ENCODE peak calls at places on chromosomes 12 and 14, in eight cellular contexts. One of them, this sample, is unnamed.

GRCh38 chr14:64464695-64465094 is 604 bp upstream of the AKAP5 start:
- DNase-seq in NCI-H524: no peak
- DNase-seq in HL-60: no peak
- DNase-seq in HFFc6: no peak
- DNase-seq in AG09309: no peak
- DNase-seq in MCF 10A: peak; percentile 3
- DNase-seq in activated T-cell treated with anti-CD3 and anti-CD28 coated beads for 1 hour: no peak
- DNase-seq in stimulated activated CD4-positive, alpha-beta T cell treated with anti-CD3 and anti-CD28 coated beads, Interleukin-1b, Interleukin-23, amount 100 ng/mL, for 1 hour: no peak
- DNase-seq in this sample: no peak

GRCh38 chr12:47785036-47785886 is 12.2 kb downstream of the SLC48A1 start:
- DNase-seq in NCI-H524: no peak
- DNase-seq in HL-60: no peak
- DNase-seq in HFFc6: no peak
- DNase-seq in AG09309: no peak
- DNase-seq in MCF 10A: no peak
- DNase-seq in activated T-cell treated with anti-CD3 and anti-CD28 coated beads for 1 hour: no peak
- DNase-seq in stimulated activated CD4-positive, alpha-beta T cell treated with anti-CD3 and anti-CD28 coated beads, Interleukin-1b, Interleukin-23, amount 100 ng/mL, for 1 hour: no peak
- DNase-seq in this sample: no peak

GRCh38 chr14:50763386-50764007 is 67.5 kb downstream of the NIN start:
- DNase-seq in NCI-H524: no peak
- DNase-seq in HL-60: no peak
- DNase-seq in HFFc6: peak; percentile 92
- DNase-seq in AG09309: peak; percentile 98
- DNase-seq in MCF 10A: peak; percentile 72
- DNase-seq in activated T-cell treated with anti-CD3 and anti-CD28 coated beads for 1 hour: no peak
- DNase-seq in stimulated activated CD4-positive, alpha-beta T cell treated with anti-CD3 and anti-CD28 coated beads, Interleukin-1b, Interleukin-23, amount 100 ng/mL, for 1 hour: no peak
- DNase-seq in this sample: no peak

GRCh38 chr14:61342486-61342885 is 21.1 kb downstream of the PRKCH start:
- DNase-seq in NCI-H524: no peak
- DNase-seq in HL-60: no peak
- DNase-seq in HFFc6: no peak
- DNase-seq in AG09309: no peak
- DNase-seq in MCF 10A: no peak
- DNase-seq in activated T-cell treated with anti-CD3 and anti-CD28 coated beads for 1 hour: peak; percentile 65
- DNase-seq in stimulated activated CD4-positive, alpha-beta T cell treated with anti-CD3 and anti-CD28 coated beads, Interleukin-1b, Interleukin-23, amount 100 ng/mL, for 1 hour: peak; percentile 65
- DNase-seq in this sample: no peak

GRCh38 chr12:124861492-124861891 is 2.2 kb downstream of the SCARB1 start:
- DNase-seq in NCI-H524: no peak
- DNase-seq in HL-60: no peak
- DNase-seq in HFFc6: no peak
- DNase-seq in AG09309: no peak
- DNase-seq in MCF 10A: peak; percentile 90
- DNase-seq in activated T-cell treated with anti-CD3 and anti-CD28 coated beads for 1 hour: no peak
- DNase-seq in stimulated activated CD4-positive, alpha-beta T cell treated with anti-CD3 and anti-CD28 coated beads, Interleukin-1b, Interleukin-23, amount 100 ng/mL, for 1 hour: no peak
- DNase-seq in this sample: no peak

GRCh38 chr14:102223682-102224081 is 81.3 kb downstream of the MOK start:
- DNase-seq in NCI-H524: no peak
- DNase-seq in HL-60: no peak
- DNase-seq in HFFc6: no peak
- DNase-seq in AG09309: no peak
- DNase-seq in MCF 10A: no peak
- DNase-seq in activated T-cell treated with anti-CD3 and anti-CD28 coated beads for 1 hour: no peak
- DNase-seq in stimulated activated CD4-positive, alpha-beta T cell treated with anti-CD3 and anti-CD28 coated beads, Interleukin-1b, Interleukin-23, amount 100 ng/mL, for 1 hour: no peak
- DNase-seq in this sample: no peak

GRCh38 chr12:50558970-50559369 is 54.2 kb downstream of the DIP2B start:
- DNase-seq in NCI-H524: no peak
- DNase-seq in HL-60: no peak
- DNase-seq in HFFc6: no peak
- DNase-seq in AG09309: no peak
- DNase-seq in MCF 10A: no peak
- DNase-seq in activated T-cell treated with anti-CD3 and anti-CD28 coated beads for 1 hour: no peak
- DNase-seq in stimulated activated CD4-positive, alpha-beta T cell treated with anti-CD3 and anti-CD28 coated beads, Interleukin-1b, Interleukin-23, amount 100 ng/mL, for 1 hour: no peak
- DNase-seq in this sample: no peak

GRCh38 chr12:75479963-75480461 is 543 bp upstream of the GLIPR1 start:
- DNase-seq in NCI-H524: no peak
- DNase-seq in HL-60: no peak
- DNase-seq in HFFc6: peak; percentile 68
- DNase-seq in AG09309: peak; percentile 56
- DNase-seq in MCF 10A: peak; percentile 23
- DNase-seq in activated T-cell treated with anti-CD3 and anti-CD28 coated beads for 1 hour: no peak
- DNase-seq in stimulated activated CD4-positive, alpha-beta T cell treated with anti-CD3 and anti-CD28 coated beads, Interleukin-1b, Interleukin-23, amount 100 ng/mL, for 1 hour: no peak
- DNase-seq in this sample: no peak

GRCh38 chr14:63896278-63896720 is 43.5 kb downstream of the SYNE2 start:
- DNase-seq in NCI-H524: no peak
- DNase-seq in HL-60: no peak
- DNase-seq in HFFc6: peak; percentile 20
- DNase-seq in AG09309: peak; percentile 73
- DNase-seq in MCF 10A: peak; percentile 96
- DNase-seq in activated T-cell treated with anti-CD3 and anti-CD28 coated beads for 1 hour: no peak
- DNase-seq in stimulated activated CD4-positive, alpha-beta T cell treated with anti-CD3 and anti-CD28 coated beads, Interleukin-1b, Interleukin-23, amount 100 ng/mL, for 1 hour: no peak
- DNase-seq in this sample: no peak

GRCh38 chr14:26655128-26655527 is 57.3 kb upstream of the NOVA1 start:
- DNase-seq in NCI-H524: no peak
- DNase-seq in HL-60: no peak
- DNase-seq in HFFc6: no peak
- DNase-seq in AG09309: no peak
- DNase-seq in MCF 10A: no peak
- DNase-seq in activated T-cell treated with anti-CD3 and anti-CD28 coated beads for 1 hour: no peak
- DNase-seq in stimulated activated CD4-positive, alpha-beta T cell treated with anti-CD3 and anti-CD28 coated beads, Interleukin-1b, Interleukin-23, amount 100 ng/mL, for 1 hour: no peak
- DNase-seq in this sample: no peak

GRCh38 chr14:64550539-64551333 is 975 bp downstream of the PPP1R36 start:
- DNase-seq in NCI-H524: peak; percentile 69
- DNase-seq in HL-60: no peak
- DNase-seq in HFFc6: no peak
- DNase-seq in AG09309: no peak
- DNase-seq in MCF 10A: no peak
- DNase-seq in activated T-cell treated with anti-CD3 and anti-CD28 coated beads for 1 hour: no peak
- DNase-seq in stimulated activated CD4-positive, alpha-beta T cell treated with anti-CD3 and anti-CD28 coated beads, Interleukin-1b, Interleukin-23, amount 100 ng/mL, for 1 hour: no peak
- DNase-seq in this sample: no peak

GRCh38 chr12:28012333-28012918 is 39.9 kb upstream of the PTHLH start:
- DNase-seq in NCI-H524: no peak
- DNase-seq in HL-60: no peak
- DNase-seq in HFFc6: no peak
- DNase-seq in AG09309: no peak
- DNase-seq in MCF 10A: no peak
- DNase-seq in activated T-cell treated with anti-CD3 and anti-CD28 coated beads for 1 hour: no peak
- DNase-seq in stimulated activated CD4-positive, alpha-beta T cell treated with anti-CD3 and anti-CD28 coated beads, Interleukin-1b, Interleukin-23, amount 100 ng/mL, for 1 hour: no peak
- DNase-seq in this sample: no peak

GRCh38 chr12:4791497-4791896 is 71.3 kb downstream of the GALNT8 start:
- DNase-seq in NCI-H524: no peak
- DNase-seq in HL-60: no peak
- DNase-seq in HFFc6: no peak
- DNase-seq in AG09309: no peak
- DNase-seq in MCF 10A: no peak
- DNase-seq in activated T-cell treated with anti-CD3 and anti-CD28 coated beads for 1 hour: no peak
- DNase-seq in stimulated activated CD4-positive, alpha-beta T cell treated with anti-CD3 and anti-CD28 coated beads, Interleukin-1b, Interleukin-23, amount 100 ng/mL, for 1 hour: no peak
- DNase-seq in this sample: no peak

GRCh38 chr12:89821901-89822300 is 113.3 kb upstream of the ATP2B1 start:
- DNase-seq in NCI-H524: no peak
- DNase-seq in HL-60: no peak
- DNase-seq in HFFc6: no peak
- DNase-seq in AG09309: no peak
- DNase-seq in MCF 10A: no peak
- DNase-seq in activated T-cell treated with anti-CD3 and anti-CD28 coated beads for 1 hour: no peak
- DNase-seq in stimulated activated CD4-positive, alpha-beta T cell treated with anti-CD3 and anti-CD28 coated beads, Interleukin-1b, Interleukin-23, amount 100 ng/mL, for 1 hour: no peak
- DNase-seq in this sample: no peak

GRCh38 chr14:75857199-75857598 is 124.6 kb downstream of the TGFB3 start:
- DNase-seq in NCI-H524: no peak
- DNase-seq in HL-60: no peak
- DNase-seq in HFFc6: no peak
- DNase-seq in AG09309: no peak
- DNase-seq in MCF 10A: no peak
- DNase-seq in activated T-cell treated with anti-CD3 and anti-CD28 coated beads for 1 hour: no peak
- DNase-seq in stimulated activated CD4-positive, alpha-beta T cell treated with anti-CD3 and anti-CD28 coated beads, Interleukin-1b, Interleukin-23, amount 100 ng/mL, for 1 hour: no peak
- DNase-seq in this sample: no peak

GRCh38 chr14:65255583-65256443 is 153.5 kb upstream of the MAX start:
- DNase-seq in NCI-H524: peak; percentile 24
- DNase-seq in HL-60: no peak
- DNase-seq in HFFc6: no peak
- DNase-seq in AG09309: no peak
- DNase-seq in MCF 10A: peak; percentile 16
- DNase-seq in activated T-cell treated with anti-CD3 and anti-CD28 coated beads for 1 hour: no peak
- DNase-seq in stimulated activated CD4-positive, alpha-beta T cell treated with anti-CD3 and anti-CD28 coated beads, Interleukin-1b, Interleukin-23, amount 100 ng/mL, for 1 hour: no peak
- DNase-seq in this sample: no peak